ENCODE peak calls at places on chromosomes 1 and 21, in four cellular contexts. S, N, O and G are unnamed samples.

GRCh38 chr1:199946305-199947155 is 81.0 kb upstream of the NR5A2 start:
- DNase-seq in S (no peak), N (no peak), O (no peak), G (no peak)

GRCh38 chr1:215594640-215595039 is 27.5 kb downstream of the KCTD3 start:
- DNase-seq in S (no peak), N (no peak), O (peak; percentile 55), G (no peak)

GRCh38 chr1:51423098-51423821 is 92.9 kb upstream of the TTC39A start:
- DNase-seq in S (peak; percentile 7), N (no peak), O (peak; percentile 35), G (peak; percentile 52)

GRCh38 chr21:38804617-38805281 is 980 bp upstream of the ETS2 start:
- DNase-seq in S (no peak), N (peak; percentile 40), O (peak; percentile 61), G (peak; percentile 84)

GRCh38 chr1:27637052-27637451 is 2.1 kb upstream of the FGR start:
- DNase-seq in S (no peak), N (no peak), O (no peak), G (peak; percentile 42)

GRCh38 chr1:235817101-235817725 is 49.5 kb downstream of the LYST start:
- DNase-seq in S (no peak), N (no peak), O (no peak), G (no peak)

GRCh38 chr1:227942716-227943261 is 4.9 kb downstream of the WNT9A start:
- DNase-seq in S (no peak), N (no peak), O (no peak), G (no peak)

GRCh38 chr1:56788102-56788501 is 31.1 kb downstream of the FYB2 start:
- DNase-seq in S (no peak), N (no peak), O (no peak), G (no peak)

GRCh38 chr1:64111787-64112186 is 91.6 kb upstream of the UBE2U start:
- DNase-seq in S (no peak), N (no peak), O (no peak), G (peak; percentile 41)

GRCh38 chr1:57712846-57713245 is 289.0 kb upstream of the DAB1 start:
- DNase-seq in S (no peak), N (no peak), O (no peak), G (no peak)

GRCh38 chr21:46116846-46117585 is 19.1 kb downstream of the COL6A2 start:
- DNase-seq in S (no peak), N (no peak), O (peak; percentile 81), G (peak; percentile 30)

GRCh38 chr1:13513063-13513884 is 529 bp downstream of the LRRC38 start:
- DNase-seq in S (peak; percentile 51), N (no peak), O (no peak), G (peak; percentile 86)

GRCh38 chr1:25810341-25811299 is 9.1 kb upstream of the MTFR1L start:
- DNase-seq in S (peak; percentile 90), N (no peak), O (peak; percentile 41), G (peak; percentile 97)

GRCh38 chr1:211951856-211952255 is 83.5 kb downstream of the INTS7 start:
- DNase-seq in S (no peak), N (peak; percentile 28), O (peak; percentile 11), G (no peak)

GRCh38 chr1:228548788-228549187 is 61.6 kb downstream of the RNF187 start:
- DNase-seq in S (no peak), N (no peak), O (no peak), G (peak; percentile 45)

GRCh38 chr21:45295576-45296365 is 8.1 kb upstream of the POFUT2 start:
- DNase-seq in S (no peak), N (no peak), O (peak; percentile 72), G (peak; percentile 35)

GRCh38 chr1:222588135-222588534 is 1.6 kb downstream of the TAF1A start:
- DNase-seq in S (no peak), N (no peak), O (no peak), G (no peak)
- H3K9ac ChIP-seq in S (no peak overlapping the region), N (no peak overlapping the region), O (no peak overlapping the region), G (no peak overlapping the region)

GRCh38 chr1:29852248-29852647 is 615.9 kb downstream of the PTPRU start:
- DNase-seq in S (no peak), N (no peak), O (no peak), G (no peak)
- TF ChIP-seq CTCF in S (no peak), N (no peak), O (no peak), G (peak; percentile 24)

DNA sequence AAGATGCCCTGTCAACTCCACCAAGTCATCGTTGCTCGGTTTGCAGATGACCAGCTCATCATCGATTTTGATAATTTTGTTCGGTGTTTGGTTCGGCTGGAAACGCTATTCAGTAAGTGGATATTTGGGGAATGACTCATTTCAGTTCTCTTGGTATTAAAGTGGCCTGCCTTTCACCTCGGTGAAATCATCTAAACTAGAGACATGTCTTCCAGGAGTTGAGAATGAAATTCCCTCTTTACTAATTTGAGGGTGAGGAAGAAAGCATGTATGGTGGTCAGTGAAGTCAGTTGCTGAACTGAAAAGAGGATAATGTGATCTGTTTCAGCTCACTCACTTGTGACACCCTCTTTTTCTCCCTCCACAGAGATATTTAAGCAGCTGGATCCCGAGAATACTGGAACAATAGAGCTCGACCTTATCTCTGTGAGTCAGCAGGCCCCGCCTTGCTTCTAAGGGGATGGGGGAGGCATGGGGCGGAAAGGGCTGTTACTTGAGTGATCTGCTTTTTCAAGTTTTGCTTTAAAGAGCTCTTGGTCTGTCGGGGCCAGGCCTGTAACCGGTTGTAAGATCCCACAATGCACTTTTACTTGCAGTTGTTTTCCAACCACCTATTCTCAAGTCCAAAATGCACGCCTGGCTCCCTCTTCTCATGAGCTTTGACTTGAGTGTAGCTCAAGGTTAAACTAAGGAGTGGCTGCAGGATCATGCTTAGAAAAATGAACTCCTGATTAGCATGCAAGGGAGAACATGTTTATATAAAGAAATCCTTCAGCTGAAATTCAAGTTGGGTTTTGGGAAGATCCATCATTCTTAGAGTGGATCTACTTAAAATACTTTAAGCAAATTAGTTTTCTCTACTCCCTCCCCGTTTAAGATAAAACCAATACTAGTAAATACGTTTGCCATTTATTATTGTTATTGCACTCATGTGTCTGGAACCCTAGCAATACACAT is 59.8 kb downstream of the CAPN2 start:
- DNase-seq in S (peak; percentile 60), N (peak; percentile 80), O (peak; percentile 87), G (peak; percentile 87)
- H3K9ac ChIP-seq in S (no peak overlapping the region), N (peak overlapping the region; percentile 56), O (no peak overlapping the region), G (peak overlapping the region; percentile 37)

DNA sequence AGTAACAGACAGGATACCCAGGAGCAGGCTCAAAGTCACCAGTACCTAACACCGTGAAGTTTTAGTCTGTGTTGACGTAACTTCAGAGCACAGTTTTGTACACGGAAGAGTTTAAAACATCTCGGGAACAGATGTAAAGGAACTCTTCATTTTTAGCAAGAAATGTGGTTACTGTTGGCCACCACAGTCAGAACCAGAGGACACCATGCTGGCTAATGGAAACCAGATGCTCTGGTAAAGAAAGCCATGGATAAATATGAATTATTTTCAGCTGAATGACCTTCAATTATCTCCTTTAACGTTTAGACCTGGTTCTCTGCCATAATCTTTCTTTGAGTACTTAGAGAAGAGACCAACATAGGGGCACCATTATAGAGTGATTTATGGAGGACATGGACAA is 115.9 kb downstream of the NTMT2 start:
- DNase-seq in S (no peak), N (no peak), O (peak; percentile 14), G (no peak)
- TF ChIP-seq CTCF in S (no peak), N (no peak), O (no peak), G (no peak)

GRCh38 chr21:34885636-34886553 is 163.2 kb downstream of the RUNX1 start:
- DNase-seq in S (peak; percentile 57), N (no peak), O (peak; percentile 46), G (peak; percentile 75)

GRCh38 chr21:34882719-34883131 is 166.4 kb downstream of the RUNX1 start:
- DNase-seq in S (no peak), N (no peak), O (no peak), G (no peak)

GRCh38 chr21:34883501-34884271 is 165.4 kb downstream of the RUNX1 start:
- DNase-seq in S (no peak), N (no peak), O (peak; percentile 44), G (no peak)

GRCh38 chr21:34885125-34885524 is 164.0 kb downstream of the RUNX1 start:
- DNase-seq in S (peak; percentile 43), N (no peak), O (peak; percentile 43), G (no peak)

GRCh38 chr21:34884346-34884929 is 164.7 kb downstream of the RUNX1 start:
- DNase-seq in S (no peak), N (no peak), O (peak; percentile 37), G (no peak)
- H3K9ac ChIP-seq in S (no peak overlapping the region), N (no peak overlapping the region), O (peak overlapping the region; percentile 99), G (no peak overlapping the region)

GRCh38 chr1:3508757-3509415 is 54.4 kb downstream of the ARHGEF16 start:
- DNase-seq in S (no peak), N (no peak), O (no peak), G (no peak)

GRCh38 chr1:3506943-3507342 is 52.5 kb downstream of the ARHGEF16 start:
- DNase-seq in S (no peak), N (no peak), O (no peak), G (no peak)

GRCh38 chr1:3509721-3510120 is 55.3 kb downstream of the ARHGEF16 start:
- DNase-seq in S (no peak), N (no peak), O (no peak), G (no peak)

GRCh38 chr1:3506041-3506440 is 51.6 kb downstream of the ARHGEF16 start:
- DNase-seq in S (no peak), N (no peak), O (no peak), G (no peak)

DNA sequence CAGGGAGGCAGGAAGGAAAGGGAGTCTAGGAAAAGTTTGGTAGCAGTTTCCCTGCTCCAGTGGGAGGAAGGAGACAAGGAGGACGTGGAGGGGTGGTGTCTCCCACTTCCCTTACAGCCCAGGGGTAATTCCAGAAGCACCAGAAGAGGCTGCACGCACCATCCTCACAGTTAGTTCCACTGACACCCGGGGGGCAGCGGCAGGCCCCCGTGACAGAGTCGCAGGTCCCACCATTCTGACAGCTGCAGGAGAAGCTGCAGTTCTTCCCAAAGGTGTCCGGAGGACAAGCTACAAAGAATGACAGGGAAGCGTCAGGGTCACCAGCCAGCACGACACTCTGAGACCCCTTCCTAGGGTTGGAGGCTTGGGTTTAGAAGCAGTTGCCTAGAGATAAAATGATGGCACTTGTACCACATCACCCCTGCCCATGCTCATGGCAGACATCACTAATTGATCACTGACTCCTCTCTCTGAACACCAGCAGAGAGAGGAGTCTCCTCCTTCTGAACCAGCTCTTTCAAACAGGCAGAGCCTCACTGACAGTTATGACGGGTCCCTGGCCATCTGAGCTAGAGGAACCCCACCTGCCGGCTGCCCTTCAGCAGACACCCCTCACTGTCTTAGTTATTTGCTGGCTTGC is 53.3 kb downstream of the ARHGEF16 start:
- DNase-seq in S (no peak), N (no peak), O (no peak), G (no peak)
- TF ChIP-seq CTCF in S (no peak), N (no peak), O (no peak), G (no peak)